ENCODE peak calls at places on chromosomes 7 and 10, in seven cellular contexts. Z is H9, S is mesendoderm, J is IMR-90, L is trophoblast cell, R is H1, W is mesenchymal stem cell. C is an unnamed sample. For H3K4me1, the result is how much of the 10 kb centered on the place peaks cover.

GRCh38 chr10:87841215-87841614 is 22.1 kb downstream of the KLLN start:
- DNase-seq in Z (no peak), S (no peak), J (peak), L (no peak), R (no peak), W (no peak), C (no peak)

GRCh38 chr7:98282727-98283126 is 1.2 kb downstream of the BRI3 start:
- DNase-seq in Z (no peak), S (no peak), J (no peak), L (no peak), R (no peak), W (peak), C (no peak)

GRCh38 chr7:85621286-85621685 is 434.4 kb upstream of the SEMA3D start:
- DNase-seq in Z (no peak), S (no peak), J (no peak), L (no peak), R (no peak), W (no peak), C (no peak)

GRCh38 chr7:106730021-106730420 is 69.1 kb upstream of the CCDC71L start:
- DNase-seq in Z (no peak), S (no peak), J (no peak), L (no peak), R (no peak), W (no peak), C (no peak)

GRCh38 chr10:48495282-48496045 is 109.4 kb downstream of the ARHGAP22 start:
- DNase-seq in Z (no peak), S (no peak), J (no peak), L (no peak), R (no peak), W (no peak), C (no peak)

GRCh38 chr7:155481764-155482163 is 23.8 kb downstream of the EN2 start:
- DNase-seq in Z (no peak), S (no peak), J (no peak), L (no peak), R (no peak), W (no peak), C (no peak)

GRCh38 chr10:44180321-44181154 is 204.4 kb downstream of the CXCL12 start:
- DNase-seq in Z (no peak), S (peak), J (peak), L (peak), R (no peak), W (peak), C (no peak)

GRCh38 chr10:70954777-70955176 is 66.4 kb upstream of the PCBD1 start:
- DNase-seq in Z (no peak), S (no peak), J (no peak), L (no peak), R (no peak), W (no peak), C (no peak)

GRCh38 chr10:986881-987634 is 1.2 kb upstream of the GTPBP4 start:
- DNase-seq in Z (no peak), S (peak), J (peak), L (peak), R (no peak), W (peak), C (no peak)

GRCh38 chr7:151888079-151888673 is 11.3 kb upstream of the PRKAG2 start:
- DNase-seq in Z (no peak), S (no peak), J (no peak), L (peak), R (no peak), W (no peak), C (no peak)

GRCh38 chr10:125149278-125150047 is 10.9 kb downstream of the CTBP2 start:
- DNase-seq in Z (peak), S (no peak), J (peak), L (no peak), R (no peak), W (peak), C (no peak)

GRCh38 chr7:27155816-27156507 is 513 bp downstream of the HOXA7 start:
- DNase-seq in Z (peak), S (no peak), J (no peak), L (peak), R (no peak), W (no peak), C (no peak)

GRCh38 chr10:22986771-22987542 is 59.1 kb downstream of the ARMC3 start:
- DNase-seq in Z (no peak), S (no peak), J (peak), L (peak), R (no peak), W (peak), C (no peak)

GRCh38 chr7:69994907-69995542 is 396.8 kb downstream of the AUTS2 start:
- DNase-seq in Z (no peak), S (no peak), J (no peak), L (no peak), R (no peak), W (no peak), C (no peak)

GRCh38 chr10:25125151-25125550 is 49.6 kb upstream of the GPR158 start:
- DNase-seq in Z (peak), S (peak), J (no peak), L (no peak), R (no peak), W (no peak), C (peak)

GRCh38 chr10:23058366-23058765 is 37.0 kb upstream of the MSRB2 start:
- DNase-seq in Z (no peak), S (no peak), J (no peak), L (no peak), R (no peak), W (no peak), C (no peak)

GRCh38 chr10:26467639-26468038 is 29.5 kb downstream of the APBB1IP start:
- DNase-seq in Z (no peak), S (no peak), J (no peak), L (peak), R (no peak), W (no peak), C (no peak)

GRCh38 chr10:3779146-3779707 is 5.8 kb downstream of the KLF6 start:
- DNase-seq in Z (peak), S (no peak), J (peak), L (peak), R (no peak), W (peak), C (no peak)

GRCh38 chr7:14751461-14751860 is 151.1 kb downstream of the DGKB start:
- DNase-seq in Z (no peak), S (no peak), J (no peak), L (no peak), R (no peak), W (no peak), C (no peak)

GRCh38 chr7:7565018-7565680 is 1.5 kb upstream of the MIOS start:
- DNase-seq in Z (no peak), S (no peak), J (no peak), L (no peak), R (no peak), W (no peak), C (no peak)

GRCh38 chr7:46448478-46448877 is 527.4 kb upstream of the IGFBP3 start:
- DNase-seq in Z (no peak), S (no peak), J (no peak), L (no peak), R (no peak), W (no peak), C (no peak)

GRCh38 chr10:63987212-63987611 is 466.0 kb downstream of the REEP3 start:
- DNase-seq in Z (no peak), S (no peak), J (no peak), L (no peak), R (no peak), W (no peak), C (no peak)

GRCh38 chr10:86961481-86962091 is 3.2 kb downstream of the SNCG start:
- DNase-seq in Z (no peak), S (no peak), J (peak), L (no peak), R (no peak), W (no peak), C (no peak)

GRCh38 chr7:44400033-44400511 is 74.7 kb upstream of the CAMK2B start:
- DNase-seq in Z (peak), S (no peak), J (no peak), L (no peak), R (no peak), W (no peak), C (no peak)

GRCh38 chr10:3197354-3198003 is 24.9 kb upstream of the PITRM1 start:
- DNase-seq in Z (peak), S (peak), J (peak), L (peak), R (peak), W (peak), C (peak)

GRCh38 chr10:88234332-88234731 is 348.8 kb downstream of the RNLS start:
- DNase-seq in Z (no peak), S (no peak), J (no peak), L (no peak), R (no peak), W (no peak), C (no peak)

GRCh38 chr7:28041508-28042314 is 138.9 kb downstream of the JAZF1 start:
- DNase-seq in Z (no peak), S (no peak), J (peak), L (peak), R (no peak), W (peak), C (no peak)

GRCh38 chr10:104925232-104925851 is 284.3 kb downstream of the SORCS3 start:
- DNase-seq in Z (peak), S (peak), J (no peak), L (peak), R (peak), W (no peak), C (peak)

GRCh38 chr7:30649717-30650116 is 32.5 kb downstream of the CRHR2 start:
- DNase-seq in Z (peak), S (no peak), J (no peak), L (no peak), R (no peak), W (no peak), C (no peak)
- H2BK120ac ChIP-seq in Z (no peak), S (no peak), J (no peak), L (no peak), R (no peak), W (no peak), C (peak)

GRCh38 chr7:36261019-36261754 is 108.1 kb downstream of the EEPD1 start:
- DNase-seq in Z (no peak), S (no peak), J (peak), L (no peak), R (no peak), W (peak), C (no peak)
- H3K4me1 ChIP-seq in Z (under half), S (under half), J (under half), L (under half), R (under half), W (under half), C (under half)

GRCh38 chr7:140047197-140047596 is 15.6 kb downstream of the PARP12 start:
- DNase-seq in Z (no peak), S (no peak), J (no peak), L (no peak), R (no peak), W (no peak), C (no peak)
- H2BK120ac ChIP-seq in Z (no peak), S (no peak), J (no peak), L (no peak), R (no peak), W (no peak), C (no peak)

GRCh38 chr10:132334883-132335188 is 2.8 kb downstream of the LRRC27 start:
- DNase-seq in Z (no peak), S (no peak), J (no peak), L (no peak), R (no peak), W (no peak), C (no peak)
- H3K4me1 ChIP-seq in Z (under half), S (under half), J (under half), L (under half), R (under half), W (under half), C (under half)

GRCh38 chr10:127194598-127194997 is 1.8 kb downstream of the INSYN2A start:
- DNase-seq in Z (no peak), S (no peak), J (no peak), L (no peak), R (no peak), W (no peak), C (no peak)
- H2BK120ac ChIP-seq in Z (no peak), S (no peak), J (no peak), L (no peak), R (no peak), W (no peak), C (no peak)

GRCh38 chr10:71970869-71971268 is 6.7 kb downstream of the CHST3 start:
- DNase-seq in Z (no peak), S (no peak), J (no peak), L (no peak), R (no peak), W (no peak), C (no peak)

GRCh38 chr10:71970331-71970730 is 6.1 kb downstream of the CHST3 start:
- DNase-seq in Z (peak), S (peak), J (no peak), L (no peak), R (no peak), W (peak), C (no peak)

GRCh38 chr10:71972746-71973695 is 8.8 kb downstream of the CHST3 start:
- DNase-seq in Z (no peak), S (no peak), J (no peak), L (no peak), R (no peak), W (no peak), C (no peak)

GRCh38 chr10:71971311-71971731 is 7.1 kb downstream of the CHST3 start:
- DNase-seq in Z (no peak), S (no peak), J (no peak), L (no peak), R (no peak), W (no peak), C (no peak)

GRCh38 chr10:71971769-71972555 is 7.8 kb downstream of the CHST3 start:
- DNase-seq in Z (no peak), S (no peak), J (no peak), L (no peak), R (no peak), W (no peak), C (no peak)
- H3K4me1 ChIP-seq in Z (under half), S (under half), J (under half), L (under half), R (under half), W (half or more), C (under half)

GRCh38 chr7:128853691-128854298 is 8.9 kb upstream of the ATP6V1F start:
- DNase-seq in Z (no peak), S (no peak), J (no peak), L (no peak), R (no peak), W (no peak), C (no peak)

GRCh38 chr7:128855559-128855958 is 7.1 kb upstream of the ATP6V1F start:
- DNase-seq in Z (no peak), S (no peak), J (no peak), L (no peak), R (no peak), W (no peak), C (no peak)

GRCh38 chr7:128852537-128853254 is 10.0 kb upstream of the ATP6V1F start:
- DNase-seq in Z (no peak), S (no peak), J (no peak), L (no peak), R (no peak), W (no peak), C (no peak)

GRCh38 chr7:128856001-128856718 is 6.5 kb upstream of the ATP6V1F start:
- DNase-seq in Z (no peak), S (no peak), J (no peak), L (no peak), R (no peak), W (no peak), C (no peak)

DNA sequence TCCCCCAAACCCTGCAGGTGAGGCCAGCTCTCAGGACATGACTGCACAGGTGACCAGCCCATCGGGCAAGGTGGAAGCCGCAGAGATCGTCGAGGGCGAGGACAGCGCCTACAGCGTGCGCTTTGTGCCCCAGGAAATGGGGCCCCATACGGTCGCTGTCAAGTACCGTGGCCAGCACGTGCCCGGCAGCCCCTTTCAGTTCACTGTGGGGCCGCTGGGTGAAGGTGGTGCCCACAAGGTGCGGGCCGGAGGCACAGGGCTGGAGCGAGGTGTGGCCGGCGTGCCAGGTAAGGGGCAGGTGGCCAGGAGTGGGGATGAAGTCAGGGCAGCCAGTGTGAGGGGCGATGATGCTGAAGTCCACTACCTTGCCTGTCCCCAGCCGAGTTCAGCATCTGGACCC is 8.3 kb upstream of the ATP6V1F start:
- DNase-seq in Z (no peak), S (no peak), J (no peak), L (no peak), R (no peak), W (no peak), C (no peak)
- H2BK120ac ChIP-seq in Z (no peak), S (no peak), J (no peak), L (no peak), R (no peak), W (no peak), C (no peak)